ENCODE peak calls at places on chromosomes 6 and 20, in four cellular contexts. J, B, O and T are unnamed samples.

GRCh38 chr20:35296101-35296554 is 3.9 kb upstream of the FAM83C start:
- DNase-seq in J (no peak), B (no peak), O (no peak), T (no peak)

GRCh38 chr6:168439791-168440491 is 1.0 kb upstream of the SMOC2 start:
- DNase-seq in J (no peak), B (no peak), O (no peak), T (no peak)

GRCh38 chr20:8972963-8973362 is 95.9 kb upstream of the PLCB4 start:
- DNase-seq in J (no peak), B (no peak), O (no peak), T (no peak)

GRCh38 chr6:21898107-21898796 is 304.7 kb downstream of the SOX4 start:
- DNase-seq in J (no peak), B (no peak), O (no peak), T (no peak)

GRCh38 chr6:167136376-167136775 is 13.5 kb downstream of the CCR6 start:
- DNase-seq in J (no peak), B (no peak), O (no peak), T (no peak)

GRCh38 chr20:25196701-25197120 is 1.2 kb downstream of the ENTPD6 start:
- DNase-seq in J (no peak), B (no peak), O (no peak), T (no peak)

GRCh38 chr20:50546729-50547314 is 36.6 kb downstream of the PTPN1 start:
- DNase-seq in J (no peak), B (no peak), O (no peak), T (no peak)

GRCh38 chr6:39777218-39777617 is 15.0 kb upstream of the DAAM2 start:
- DNase-seq in J (no peak), B (no peak), O (no peak), T (no peak)

GRCh38 chr6:129175066-129175465 is 292.1 kb downstream of the LAMA2 start:
- DNase-seq in J (no peak), B (no peak), O (no peak), T (no peak)

GRCh38 chr20:13819885-13820645 is 35.2 kb downstream of the NDUFAF5 start:
- DNase-seq in J (peak), B (peak), O (peak), T (peak)

GRCh38 chr6:9252784-9253183 is 817.4 kb upstream of the SLC35B3 start:
- DNase-seq in J (no peak), B (no peak), O (no peak), T (no peak)

GRCh38 chr6:168158280-168158979 is 79.4 kb upstream of the FRMD1 start:
- DNase-seq in J (no peak), B (no peak), O (no peak), T (no peak)

GRCh38 chr6:128806274-128806673 is 76.7 kb upstream of the LAMA2 start:
- DNase-seq in J (no peak), B (no peak), O (no peak), T (no peak)

GRCh38 chr6:166266336-166266735 is 41.9 kb downstream of the PRR18 start:
- DNase-seq in J (no peak), B (no peak), O (no peak), T (no peak)

GRCh38 chr6:10140824-10141223 is 274.1 kb downstream of the TFAP2A start:
- DNase-seq in J (no peak), B (no peak), O (no peak), T (no peak)

GRCh38 chr6:470051-470900 is 78.7 kb downstream of the IRF4 start:
- DNase-seq in J (no peak), B (no peak), O (no peak), T (no peak)

GRCh38 chr20:62489186-62489939 is 13.6 kb upstream of the GATA5 start:
- DNase-seq in J (no peak), B (peak), O (no peak), T (no peak)

GRCh38 chr6:130377911-130378310 is 12.1 kb downstream of the TMEM200A start:
- DNase-seq in J (no peak), B (no peak), O (no peak), T (no peak)

DNA sequence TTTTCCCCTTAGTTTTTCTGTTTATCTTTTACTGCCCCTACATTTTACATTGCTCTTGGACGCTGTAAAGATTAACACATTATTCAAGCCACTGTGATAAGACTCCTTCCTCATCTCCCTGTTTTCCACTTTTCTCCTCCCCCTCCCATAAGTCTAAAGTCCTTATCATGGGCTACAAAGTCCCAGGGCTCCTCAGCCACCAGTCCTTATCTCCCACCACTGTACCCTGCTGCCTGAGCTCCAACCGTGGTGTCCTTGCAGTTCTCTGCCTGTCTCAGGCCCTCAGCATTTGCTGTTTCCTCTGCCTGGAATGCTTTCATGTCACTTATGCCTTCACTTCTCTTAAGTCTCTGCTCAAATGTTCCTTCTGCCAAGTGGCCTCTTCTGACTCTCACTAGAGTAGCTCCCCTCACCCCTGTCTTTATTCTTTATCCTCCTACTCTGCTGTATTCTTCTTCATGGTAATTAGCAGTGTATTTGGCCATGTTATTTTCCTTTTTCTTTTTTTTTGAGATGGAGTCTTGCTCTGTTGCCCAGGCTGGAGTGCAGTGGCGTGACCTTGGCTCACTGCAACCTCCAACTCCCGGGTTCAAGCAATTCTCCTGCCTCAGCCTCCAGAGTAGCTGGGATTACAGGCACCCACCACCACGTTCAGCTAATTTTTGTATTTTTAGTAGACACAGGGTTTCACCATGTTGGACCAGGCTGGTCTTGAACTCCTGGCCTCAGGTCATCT is 10.8 kb upstream of the LATS1 start:
- DNase-seq in J (no peak), B (no peak), O (no peak), T (no peak)
- TF ChIP-seq POLR2A in J (no peak), B (no peak), O (no peak), T (no peak)

DNA sequence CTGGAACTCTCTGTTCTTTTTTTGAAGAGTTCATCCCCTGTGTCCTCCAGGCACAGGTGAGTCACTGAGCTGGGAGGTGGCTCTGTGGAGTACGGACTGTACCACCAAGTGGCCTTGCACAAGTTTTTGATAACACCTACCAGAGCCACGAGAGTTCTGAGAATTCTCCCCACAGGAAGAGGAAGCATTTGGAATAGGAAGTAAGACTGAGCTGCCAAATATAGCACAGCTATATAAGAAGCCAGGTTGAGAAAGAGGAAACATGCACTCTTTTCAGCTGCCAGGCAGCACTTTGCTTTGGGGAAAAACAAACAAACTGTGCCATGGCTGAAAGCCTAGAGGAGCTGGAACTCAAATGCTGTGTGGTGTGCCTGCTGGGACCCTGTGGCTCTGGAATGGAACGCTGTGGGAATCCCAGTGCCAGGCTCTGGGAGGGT is 70.8 kb upstream of the RIPOR2 start:
- DNase-seq in J (peak), B (peak), O (no peak), T (no peak)
- H3K4me3 ChIP-seq in J (no peak), B (no peak), O (no peak), T (no peak)

DNA sequence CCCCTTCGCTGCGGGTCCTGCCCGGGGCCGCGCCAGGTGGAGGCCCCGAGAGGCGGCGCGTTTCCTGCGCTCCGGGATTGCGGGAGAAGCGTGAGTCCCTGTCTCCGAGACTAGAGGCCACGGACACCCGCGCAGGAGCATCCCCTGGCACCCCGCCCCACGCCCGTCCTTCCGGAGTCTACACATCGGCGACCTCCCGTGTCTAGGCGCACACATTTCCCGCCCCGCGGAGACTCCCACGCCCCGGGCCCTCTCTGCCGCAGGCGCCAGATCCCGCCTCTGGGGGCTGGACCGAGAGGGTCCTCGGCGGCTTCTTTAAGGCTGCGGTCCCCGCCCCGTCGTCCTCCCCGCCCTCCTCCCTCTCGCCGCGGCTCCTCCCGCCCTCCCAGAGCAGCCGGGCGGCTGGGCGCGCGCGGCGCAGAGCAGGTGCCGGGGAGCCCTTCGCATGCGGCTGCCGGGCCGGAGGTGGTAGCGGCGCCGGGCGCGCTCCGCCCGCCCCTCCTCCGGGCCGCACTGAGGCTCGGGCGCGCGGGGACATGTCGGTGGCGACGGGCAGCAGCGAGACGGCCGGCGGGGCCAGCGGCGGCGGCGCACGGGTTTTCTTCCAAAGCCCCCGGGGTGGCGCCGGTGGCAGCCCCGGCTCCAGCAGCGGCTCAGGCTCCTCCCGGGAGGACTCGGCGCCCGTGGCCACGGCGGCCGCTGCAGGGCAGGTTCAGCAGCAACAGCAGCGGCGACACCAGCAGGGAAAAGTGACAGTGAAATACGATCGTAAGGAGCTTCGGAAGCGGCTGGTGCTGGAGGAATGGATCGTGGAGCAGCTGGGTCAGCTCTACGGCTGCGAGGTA is at the start of gene PPP1R14C:
- DNase-seq in J (no peak), B (no peak), O (no peak), T (peak)
- TF ChIP-seq POLR2A in J (no peak), B (no peak), O (no peak), T (no peak)

DNA sequence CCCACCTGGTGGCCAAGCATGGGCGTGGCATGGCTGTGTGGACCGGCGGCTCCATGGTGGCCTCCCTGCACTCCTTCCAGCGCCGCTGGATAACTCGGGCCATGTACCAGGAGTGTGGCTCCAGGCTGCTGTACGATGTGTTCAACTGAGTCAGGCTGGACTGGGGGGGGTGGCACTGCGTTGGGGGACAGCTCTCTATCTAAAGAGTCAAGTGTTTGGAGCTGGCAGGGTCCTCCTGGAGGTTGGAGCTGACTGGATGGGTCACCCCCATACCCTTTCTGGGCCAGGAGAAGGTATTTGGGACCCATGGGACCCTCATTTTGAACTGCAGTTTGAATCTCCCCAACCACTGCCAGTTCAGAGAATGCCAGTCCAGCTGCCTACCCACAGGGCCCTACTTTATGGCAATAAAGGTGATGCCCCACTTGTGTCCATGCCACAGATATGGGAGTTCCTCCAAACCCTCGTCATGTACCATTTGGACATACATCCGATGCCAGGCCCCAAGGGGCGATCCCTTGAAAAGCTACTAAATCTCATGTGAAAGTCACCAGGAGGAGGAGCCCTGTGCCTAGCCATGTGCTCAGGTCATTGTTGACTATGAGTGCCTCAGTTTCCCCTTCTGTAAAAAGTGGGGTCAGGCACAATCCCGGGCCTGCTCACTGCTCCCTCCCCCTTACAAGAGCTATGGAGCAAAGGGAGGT is 1.5 kb downstream of the ACTL10 start:
- DNase-seq in J (no peak), B (peak), O (no peak), T (peak)
- H3K4me3 ChIP-seq in J (no peak), B (peak), O (no peak), T (no peak)

GRCh38 chr6:44297063-44298038 is 15.8 kb downstream of the AARS2 start:
- DNase-seq in J (no peak), B (peak), O (no peak), T (peak)
- TF ChIP-seq POLR2A in J (no peak), B (no peak), O (no peak), T (no peak)

GRCh38 chr20:61251529-61252393 is at the start of gene CDH4:
- DNase-seq in J (no peak), B (no peak), O (no peak), T (no peak)
- H3K4me3 ChIP-seq in J (no peak), B (no peak), O (no peak), T (peak)

GRCh38 chr6:31575335-31575901 is at the start of gene TNF:
- DNase-seq in J (no peak), B (no peak), O (no peak), T (peak)
- TF ChIP-seq POLR2A in J (no peak), B (peak), O (no peak), T (no peak)